ENCODE peak calls at places on chromosomes 2 and 18, in six cellular contexts. W is GM12878, K is K562, E is NB4, X is endothelial cell of umbilical vein, N is HepG2. F is an unnamed sample.

GRCh38 chr2:18209934-18210639 is 331.6 kb downstream of the KCNS3 start:
- DNase-seq in W (no peak), K (no peak), E (no peak), X (peak; percentile 80), N (no peak), F (peak; percentile 18)

GRCh38 chr2:160928854-160929301 is 231.3 kb upstream of the TANK start:
- DNase-seq in W (no peak), K (no peak), E (no peak), X (peak; percentile 45), N (peak; percentile 91), F (no peak)

GRCh38 chr18:56162871-56163270 is 475.5 kb downstream of the TXNL1 start:
- DNase-seq in W (no peak), K (no peak), E (no peak), X (no peak), N (no peak), F (no peak)

GRCh38 chr2:163213699-163214098 is 375.1 kb upstream of the KCNH7 start:
- DNase-seq in W (no peak), K (no peak), E (peak; percentile 70), X (no peak), N (no peak), F (peak; percentile 80)

GRCh38 chr2:234335676-234336228 is 161.1 kb downstream of the ARL4C start:
- DNase-seq in W (no peak), K (no peak), E (no peak), X (peak; percentile 13), N (no peak), F (peak; percentile 21)

GRCh38 chr2:14678754-14679153 is 46.2 kb downstream of the LRATD1 start:
- DNase-seq in W (no peak), K (no peak), E (no peak), X (no peak), N (no peak), F (no peak)

GRCh38 chr18:28459587-28459986 is 282.7 kb upstream of the CDH2 start:
- DNase-seq in W (no peak), K (no peak), E (no peak), X (no peak), N (peak; percentile 27), F (peak; percentile 0)

GRCh38 chr18:35478520-35479435 is 19.0 kb downstream of the INO80C start:
- DNase-seq in W (no peak), K (peak; percentile 46), E (peak; percentile 82), X (peak; percentile 81), N (peak; percentile 97), F (peak; percentile 82)

GRCh38 chr2:68292108-68292710 is 27.5 kb downstream of the CNRIP1 start:
- DNase-seq in W (no peak), K (peak; percentile 45), E (peak; percentile 44), X (peak; percentile 11), N (peak; percentile 45), F (peak; percentile 63)

GRCh38 chr2:28348149-28348567 is 44.5 kb upstream of the FOSL2 start:
- DNase-seq in W (no peak), K (no peak), E (no peak), X (no peak), N (no peak), F (no peak)

GRCh38 chr2:69166812-69167468 is 154.0 kb downstream of the ANTXR1 start:
- DNase-seq in W (no peak), K (no peak), E (peak; percentile 46), X (no peak), N (peak; percentile 99), F (no peak)

GRCh38 chr2:221571108-221571390 is 1.1 kb downstream of the EPHA4 start:
- DNase-seq in W (no peak), K (no peak), E (no peak), X (peak; percentile 27), N (no peak), F (no peak)

GRCh38 chr2:149410701-149411484 is 80.5 kb downstream of the LYPD6 start:
- DNase-seq in W (no peak), K (no peak), E (no peak), X (peak; percentile 25), N (no peak), F (no peak)

GRCh38 chr2:26587966-26588365 is 53.2 kb downstream of the CIB4 start:
- DNase-seq in W (no peak), K (no peak), E (no peak), X (no peak), N (no peak), F (no peak)

GRCh38 chr18:62957885-62958472 is 242.6 kb downstream of the PHLPP1 start:
- DNase-seq in W (no peak), K (no peak), E (peak; percentile 67), X (peak; percentile 60), N (peak; percentile 46), F (peak; percentile 65)

GRCh38 chr2:48126180-48126579 is 219.9 kb upstream of the FBXO11 start:
- DNase-seq in W (no peak), K (no peak), E (peak; percentile 45), X (no peak), N (no peak), F (no peak)

GRCh38 chr2:84942964-84943421 is 28.0 kb upstream of the KCMF1 start:
- DNase-seq in W (peak; percentile 93), K (no peak), E (no peak), X (no peak), N (no peak), F (no peak)

GRCh38 chr2:96091141-96091710 is 25.1 kb downstream of the ADRA2B start:
- DNase-seq in W (no peak), K (no peak), E (no peak), X (no peak), N (no peak), F (no peak)

GRCh38 chr18:51028201-51028805 is 1.7 kb upstream of the SMAD4 start:
- DNase-seq in W (no peak), K (peak; percentile 11), E (peak; percentile 45), X (no peak), N (peak; percentile 65), F (no peak)

GRCh38 chr2:23592061-23592685 is 207.2 kb downstream of the KLHL29 start:
- DNase-seq in W (no peak), K (no peak), E (no peak), X (no peak), N (no peak), F (no peak)

GRCh38 chr2:176085861-176086771 is 2.4 kb upstream of the EVX2 start:
- DNase-seq in W (no peak), K (peak; percentile 54), E (peak; percentile 80), X (peak; percentile 47), N (peak; percentile 31), F (peak; percentile 55)

GRCh38 chr2:223668302-223668998 is 66.3 kb upstream of the SCG2 start:
- DNase-seq in W (no peak), K (no peak), E (no peak), X (no peak), N (no peak), F (no peak)

GRCh38 chr2:44077942-44078511 is 82.2 kb upstream of the LRPPRC start:
- DNase-seq in W (no peak), K (no peak), E (no peak), X (no peak), N (no peak), F (no peak)

GRCh38 chr2:75053484-75054112 is 95.2 kb downstream of the POLE4 start:
- DNase-seq in W (peak; percentile 69), K (peak; percentile 57), E (peak; percentile 51), X (peak; percentile 10), N (peak; percentile 65), F (peak; percentile 62)

GRCh38 chr18:56973487-56973886 is 173.4 kb upstream of the BOD1L2 start:
- DNase-seq in W (no peak), K (no peak), E (no peak), X (no peak), N (no peak), F (no peak)

GRCh38 chr2:238424313-238424700 is 2.4 kb upstream of the ASB1 start:
- DNase-seq in W (no peak), K (no peak), E (no peak), X (no peak), N (no peak), F (no peak)

GRCh38 chr18:66419400-66419799 is 184.5 kb downstream of the CDH19 start:
- DNase-seq in W (no peak), K (no peak), E (no peak), X (no peak), N (no peak), F (no peak)

GRCh38 chr2:96157649-96158553 is 12.7 kb upstream of the DUSP2 start:
- DNase-seq in W (peak; percentile 76), K (peak; percentile 87), E (peak; percentile 99), X (no peak), N (no peak), F (no peak)

GRCh38 chr18:10041180-10041579 is 127.4 kb downstream of the VAPA start:
- DNase-seq in W (no peak), K (no peak), E (no peak), X (peak; percentile 37), N (no peak), F (no peak)

GRCh38 chr2:71067567-71068217 is 756 bp upstream of the NAGK start:
- DNase-seq in W (no peak), K (no peak), E (peak; percentile 31), X (no peak), N (no peak), F (no peak)

GRCh38 chr2:196592912-196593881 is 46.3 kb upstream of the CCDC150 start:
- DNase-seq in W (no peak), K (no peak), E (peak; percentile 15), X (peak; percentile 49), N (no peak), F (peak; percentile 60)
- TF ChIP-seq MYC in W (no peak), K (no peak), E (no peak), X (no peak), N (peak; percentile 30), F (no peak)

GRCh38 chr18:58443671-58444070 is 185.2 kb downstream of the ALPK2 start:
- DNase-seq in W (no peak), K (no peak), E (no peak), X (no peak), N (no peak), F (no peak)

GRCh38 chr18:58438161-58438983 is 190.5 kb downstream of the ALPK2 start:
- DNase-seq in W (no peak), K (no peak), E (no peak), X (no peak), N (no peak), F (no peak)

GRCh38 chr18:58438984-58439311 is 189.9 kb downstream of the ALPK2 start:
- DNase-seq in W (no peak), K (no peak), E (no peak), X (no peak), N (no peak), F (no peak)
- TF ChIP-seq MYC in W (no peak), K (no peak), E (no peak), X (no peak), N (no peak), F (no peak)

GRCh38 chr2:216222650-216223352 is 113.7 kb downstream of the XRCC5 start:
- DNase-seq in W (peak; percentile 64), K (no peak), E (peak; percentile 18), X (peak; percentile 32), N (no peak), F (no peak)
- TF ChIP-seq MYC in W (no peak), K (no peak), E (no peak), X (no peak), N (no peak), F (no peak)

GRCh38 chr2:54330226-54331094 is 74.4 kb upstream of the TSPYL6 start:
- DNase-seq in W (peak; percentile 42), K (peak; percentile 98), E (peak; percentile 93), X (peak; percentile 97), N (peak; percentile 95), F (peak; percentile 96)

GRCh38 chr2:54321062-54321461 is 65.0 kb upstream of the TSPYL6 start:
- DNase-seq in W (no peak), K (no peak), E (peak; percentile 61), X (no peak), N (no peak), F (no peak)

GRCh38 chr2:54329482-54330225 is 73.6 kb upstream of the TSPYL6 start:
- DNase-seq in W (no peak), K (no peak), E (no peak), X (peak; percentile 66), N (peak; percentile 44), F (peak; percentile 12)

GRCh38 chr2:54325148-54325547 is 69.1 kb upstream of the TSPYL6 start:
- DNase-seq in W (no peak), K (no peak), E (no peak), X (no peak), N (no peak), F (no peak)
- TF ChIP-seq MYC in W (no peak), K (no peak), E (no peak), X (no peak), N (no peak), F (no peak)